ENCODE peak calls at places on chromosomes 6 and 20, in seven cellular contexts. A is gastrocnemius medialis, V is body of pancreas, L is K562, O is endothelial cell of umbilical vein, Q is heart left ventricle, F is Peyer's patch. Y is an unnamed sample.

GRCh38 chr6:147194652-147195403 is 9.4 kb upstream of the STXBP5 start:
- DNase-seq in A (no peak), V (no peak), L (no peak), O (peak), Q (no peak), F (no peak), Y (peak)

GRCh38 chr6:53410508-53411258 is 61.9 kb upstream of the ELOVL5 start:
- DNase-seq in A (no peak), V (peak), L (peak), O (peak), Q (peak), F (peak), Y (peak)

GRCh38 chr6:21808551-21809181 is 215.1 kb downstream of the SOX4 start:
- DNase-seq in A (no peak), V (peak), L (no peak), O (peak), Q (no peak), F (peak), Y (no peak)

GRCh38 chr6:89387516-89388222 is 24.4 kb downstream of the RRAGD start:
- DNase-seq in A (no peak), V (no peak), L (no peak), O (no peak), Q (no peak), F (no peak), Y (no peak)

GRCh38 chr20:31654534-31654933 is 16.8 kb downstream of the COX4I2 start:
- DNase-seq in A (no peak), V (no peak), L (no peak), O (no peak), Q (no peak), F (no peak), Y (no peak)

GRCh38 chr20:35226775-35227681 is 538 bp downstream of the MMP24 start:
- DNase-seq in A (no peak), V (peak), L (peak), O (peak), Q (peak), F (peak), Y (peak)

GRCh38 chr6:42279144-42279781 is 61.6 kb upstream of the MRPS10 start:
- DNase-seq in A (peak), V (no peak), L (no peak), O (no peak), Q (no peak), F (peak), Y (no peak)

GRCh38 chr20:36145877-36146707 is 8.4 kb upstream of the EPB41L1 start:
- DNase-seq in A (peak), V (no peak), L (no peak), O (no peak), Q (peak), F (no peak), Y (no peak)

GRCh38 chr20:2246081-2246491 is 49.7 kb upstream of the TGM3 start:
- DNase-seq in A (no peak), V (no peak), L (no peak), O (no peak), Q (no peak), F (no peak), Y (no peak)

GRCh38 chr6:154039231-154039842 is at the start of gene OPRM1:
- DNase-seq in A (no peak), V (peak), L (peak), O (peak), Q (no peak), F (no peak), Y (peak)

GRCh38 chr6:13425971-13426931 is 61.1 kb downstream of the GFOD1 start:
- DNase-seq in A (no peak), V (no peak), L (no peak), O (no peak), Q (peak), F (no peak), Y (no peak)

GRCh38 chr6:113449051-113449450 is 408.1 kb upstream of the MARCKS start:
- DNase-seq in A (no peak), V (no peak), L (no peak), O (peak), Q (no peak), F (no peak), Y (no peak)

GRCh38 chr20:62282877-62283503 is 19.8 kb upstream of the ADRM1 start:
- DNase-seq in A (peak), V (no peak), L (no peak), O (no peak), Q (peak), F (no peak), Y (no peak)

GRCh38 chr6:31122803-31123706 is 2.8 kb upstream of the CDSN start:
- DNase-seq in A (peak), V (peak), L (peak), O (peak), Q (peak), F (no peak), Y (no peak)

GRCh38 chr6:55758156-55758942 is 117.0 kb downstream of the BMP5 start:
- DNase-seq in A (peak), V (peak), L (no peak), O (peak), Q (peak), F (no peak), Y (no peak)

GRCh38 chr6:169933839-169934698 is 182.6 kb downstream of the ERMARD start:
- DNase-seq in A (peak), V (peak), L (no peak), O (peak), Q (peak), F (no peak), Y (no peak)

DNA sequence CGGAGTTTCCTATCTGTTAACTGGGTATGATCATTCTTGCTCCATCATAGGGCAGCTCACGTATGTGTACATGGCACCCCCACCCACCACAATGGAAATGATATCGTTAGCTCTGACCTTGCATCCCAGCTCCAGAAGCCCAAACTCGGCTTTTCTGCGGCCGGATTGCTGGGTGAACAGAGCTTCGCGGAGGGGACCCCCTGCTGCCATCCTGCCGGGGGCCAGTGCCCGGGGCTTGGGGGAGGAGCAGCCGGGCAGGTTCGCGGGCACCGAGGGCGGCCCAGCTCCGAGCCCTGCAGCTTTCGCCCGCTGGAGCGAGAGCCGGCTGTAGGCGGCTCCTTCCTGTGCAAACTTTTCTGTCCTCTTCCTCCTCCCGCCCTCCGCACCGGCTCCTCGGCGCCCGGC is 24.9 kb upstream of the FUCA2 start:
- DNase-seq in A (no peak), V (peak), L (no peak), O (peak), Q (peak), F (no peak), Y (peak)
- TF ChIP-seq POLR2A in A (no peak), V (no peak), L (no peak), O (peak), Q (no peak), F (peak), Y (no peak)

GRCh38 chr6:129475477-129476247 is 234.3 kb downstream of the ARHGAP18 start:
- DNase-seq in A (no peak), V (no peak), L (no peak), O (no peak), Q (no peak), F (no peak), Y (no peak)
- TF ChIP-seq CTCF in A (no peak), V (no peak), L (no peak), O (no peak), Q (no peak), F (no peak), Y (no peak)

DNA sequence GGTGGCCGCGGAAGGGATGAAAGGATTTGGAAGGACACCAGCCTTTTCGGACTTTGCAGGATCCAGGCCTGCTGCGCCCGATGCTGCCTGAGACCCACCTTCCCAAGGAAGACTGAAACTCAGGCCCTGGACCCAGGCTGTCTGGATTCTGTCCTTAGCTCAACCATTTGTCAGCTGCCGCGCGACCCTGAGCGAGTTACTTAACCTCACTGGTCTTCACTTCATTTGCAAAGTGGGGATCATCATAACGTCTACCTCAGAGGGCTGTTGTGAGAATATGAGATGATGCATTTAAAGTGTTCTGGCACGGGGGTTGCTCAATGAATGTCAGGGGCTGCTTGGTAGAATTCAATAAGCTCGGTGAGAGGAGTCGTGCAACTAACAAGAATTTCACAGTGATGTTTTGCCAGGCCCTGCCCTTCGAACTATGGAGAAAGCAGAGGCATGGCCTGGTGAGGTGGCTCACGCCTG is 104.2 kb upstream of the PRDM1 start:
- DNase-seq in A (no peak), V (no peak), L (no peak), O (no peak), Q (no peak), F (no peak), Y (no peak)
- H3K4me3 ChIP-seq in A (peak), V (no peak), L (no peak), O (no peak), Q (peak), F (no peak), Y (no peak)

GRCh38 chr6:44058617-44059358 is 68.5 kb downstream of the MRPL14 start:
- DNase-seq in A (peak), V (peak), L (peak), O (peak), Q (peak), F (no peak), Y (peak)
- TF ChIP-seq POLR2A in A (peak), V (no peak), L (peak), O (no peak), Q (no peak), F (no peak), Y (no peak)

DNA sequence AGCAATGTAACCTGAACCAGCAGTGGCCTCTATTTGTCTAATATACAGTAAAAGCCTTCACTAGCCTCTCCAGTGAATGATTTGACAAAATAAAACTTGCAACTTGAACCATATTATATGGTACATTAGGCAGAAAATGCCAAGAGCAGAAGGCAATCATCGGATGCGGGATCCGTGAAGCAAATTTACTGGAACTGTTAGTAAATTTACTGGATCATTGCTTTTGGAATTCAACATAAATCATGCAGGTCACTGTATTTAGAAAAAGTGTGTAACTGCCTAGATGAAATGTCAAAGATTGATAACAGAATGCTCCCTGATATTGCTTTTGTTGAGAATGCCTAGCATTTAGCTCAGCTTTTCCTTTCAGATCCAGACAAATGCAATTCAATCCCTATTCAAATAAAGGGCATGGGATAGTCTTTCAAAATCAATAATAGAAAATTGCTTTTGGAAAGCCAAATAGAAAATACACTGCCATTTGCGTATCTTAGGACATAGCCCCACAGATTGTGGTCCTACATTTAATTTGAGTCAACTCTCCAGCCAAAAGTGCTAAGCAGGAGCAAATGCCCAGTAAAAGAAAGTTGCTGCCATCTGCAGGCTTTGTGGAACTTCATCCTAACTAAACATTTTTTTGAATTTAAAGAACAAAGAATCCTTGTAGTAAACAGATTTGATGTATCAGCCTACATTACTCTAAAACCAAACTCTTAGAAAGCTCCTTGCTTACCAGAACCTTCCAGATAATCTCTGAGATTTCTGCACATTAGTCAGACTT is 109.5 kb upstream of the HSF2 start:
- DNase-seq in A (no peak), V (no peak), L (no peak), O (peak), Q (no peak), F (no peak), Y (peak)
- TF ChIP-seq CTCF in A (peak), V (no peak), L (no peak), O (no peak), Q (peak), F (no peak), Y (no peak)

GRCh38 chr6:118122801-118123200 is 215.7 kb downstream of the SLC35F1 start:
- DNase-seq in A (no peak), V (no peak), L (no peak), O (no peak), Q (no peak), F (no peak), Y (no peak)
- H3K4me3 ChIP-seq in A (no peak), V (no peak), L (no peak), O (no peak), Q (no peak), F (no peak), Y (no peak)

GRCh38 chr6:17393335-17394191 is at the start of gene CAP2:
- DNase-seq in A (peak), V (peak), L (no peak), O (peak), Q (peak), F (peak), Y (peak)

GRCh38 chr6:17395112-17395511 is 1.7 kb downstream of the CAP2 start:
- DNase-seq in A (no peak), V (no peak), L (no peak), O (no peak), Q (no peak), F (no peak), Y (no peak)

GRCh38 chr6:17396256-17396655 is 2.9 kb downstream of the CAP2 start:
- DNase-seq in A (no peak), V (no peak), L (no peak), O (no peak), Q (no peak), F (no peak), Y (no peak)

GRCh38 chr6:17392978-17393334 is 439 bp upstream of the CAP2 start:
- DNase-seq in A (no peak), V (no peak), L (no peak), O (no peak), Q (no peak), F (no peak), Y (no peak)

GRCh38 chr6:17394192-17394611 is 807 bp downstream of the CAP2 start:
- DNase-seq in A (peak), V (peak), L (no peak), O (peak), Q (peak), F (no peak), Y (peak)
- TF ChIP-seq POLR2A in A (no peak), V (peak), L (no peak), O (no peak), Q (no peak), F (no peak), Y (no peak)